ENCODE peak calls at places on chromosomes 3 and 15, in eight cellular contexts. J, D, M, I, F, B, T and Y are unnamed samples.

GRCh38 chr3:178982138-178982537 is 89.5 kb downstream of the ZMAT3 start:
- DNase-seq in F (no peak), J (no peak), T (no peak), B (no peak), M (no peak), D (no peak), I (no peak), Y (no peak)

GRCh38 chr3:50612234-50612972 is 829 bp upstream of the CISH start:
- DNase-seq in M (no peak), T (no peak), F (no peak), B (no peak), I (no peak), J (no peak), D (no peak), Y (no peak)

GRCh38 chr15:35448294-35448693 is 97.7 kb downstream of the DPH6 start:
- DNase-seq in T (no peak), M (no peak), I (no peak), D (no peak), J (no peak), B (no peak), F (no peak), Y (peak; percentile 13)

GRCh38 chr3:52442409-52443267 is 2.3 kb downstream of the SEMA3G start:
- DNase-seq in D (no peak), T (no peak), B (no peak), M (no peak), F (no peak), I (no peak), J (no peak), Y (no peak)

GRCh38 chr3:16289144-16289889 is 24.3 kb downstream of the OXNAD1 start:
- DNase-seq in B (no peak), D (no peak), T (peak; percentile 9), I (no peak), J (no peak), M (no peak), F (no peak), Y (no peak)

GRCh38 chr3:99023590-99024192 is 122.2 kb upstream of the DCBLD2 start:
- DNase-seq in I (peak; percentile 64), T (peak; percentile 39), D (no peak), J (no peak), M (no peak), B (peak; percentile 27), F (no peak), Y (peak; percentile 51)

GRCh38 chr3:106825962-106826605 is 551.2 kb upstream of the CCDC54 start:
- DNase-seq in B (peak; percentile 51), F (no peak), T (peak; percentile 64), I (no peak), D (no peak), J (no peak), M (no peak), Y (no peak)

GRCh38 chr3:11201246-11202024 is 47.1 kb downstream of the HRH1 start:
- DNase-seq in T (no peak), D (no peak), F (no peak), B (no peak), I (no peak), J (no peak), M (no peak), Y (peak; percentile 46)

GRCh38 chr3:32160706-32161105 is 54.3 kb downstream of the GPD1L start:
- DNase-seq in M (no peak), D (no peak), I (no peak), F (no peak), T (no peak), B (no peak), J (no peak), Y (no peak)

GRCh38 chr3:49591615-49592014 is 37.3 kb downstream of the BSN start:
- DNase-seq in B (no peak), J (no peak), T (no peak), M (no peak), D (no peak), F (no peak), I (no peak), Y (no peak)

GRCh38 chr3:46386206-46386605 is 15.5 kb downstream of the CCR5 start:
- DNase-seq in I (no peak), F (no peak), M (no peak), J (no peak), T (peak; percentile 54), D (no peak), B (no peak), Y (peak; percentile 91)

GRCh38 chr3:159629329-159630084 is 359.1 kb upstream of the IL12A start:
- DNase-seq in M (no peak), F (no peak), J (no peak), T (no peak), B (no peak), D (peak; percentile 37), I (no peak), Y (no peak)

GRCh38 chr15:61621146-61621545 is 392.0 kb upstream of the RORA start:
- DNase-seq in J (no peak), F (no peak), B (no peak), I (peak; percentile 1), D (no peak), M (peak; percentile 63), T (no peak), Y (peak; percentile 30)

GRCh38 chr3:166367947-166368533 is 530.8 kb upstream of the BCHE start:
- DNase-seq in B (no peak), I (no peak), M (no peak), T (no peak), J (no peak), D (no peak), F (no peak), Y (no peak)

GRCh38 chr3:73510784-73511183 is 114.0 kb downstream of the PDZRN3 start:
- DNase-seq in D (no peak), B (no peak), F (no peak), T (no peak), J (no peak), I (no peak), M (no peak), Y (no peak)

GRCh38 chr3:130671545-130671944 is 75.1 kb downstream of the PIK3R4 start:
- DNase-seq in M (no peak), B (no peak), F (no peak), D (no peak), J (no peak), I (no peak), T (no peak), Y (peak; percentile 26)

GRCh38 chr15:50562735-50563640 is 16.5 kb upstream of the USP50 start:
- DNase-seq in F (no peak), J (no peak), T (no peak), M (no peak), B (no peak), D (no peak), I (no peak), Y (no peak)

GRCh38 chr3:177554900-177555759 is 357.8 kb upstream of the TBL1XR1 start:
- DNase-seq in D (peak; percentile 54), M (no peak), B (no peak), F (no peak), I (no peak), J (no peak), T (peak; percentile 49), Y (peak; percentile 64)

GRCh38 chr15:74242296-74242929 is 6.3 kb downstream of the CCDC33 start:
- DNase-seq in F (no peak), I (no peak), B (no peak), M (no peak), T (peak; percentile 22), J (no peak), D (peak; percentile 45), Y (no peak)

GRCh38 chr15:90482124-90483011 is 47.4 kb upstream of the CRTC3 start:
- DNase-seq in T (peak; percentile 44), J (no peak), M (no peak), B (peak; percentile 32), I (peak; percentile 60), D (no peak), F (no peak), Y (peak; percentile 45)

GRCh38 chr3:46715507-46716175 is 2.0 kb downstream of the PRSS50 start:
- DNase-seq in I (no peak), B (no peak), D (no peak), T (no peak), J (peak; percentile 63), F (peak; percentile 3), M (no peak), Y (no peak)

GRCh38 chr3:135081451-135082434 is 286.7 kb downstream of the EPHB1 start:
- DNase-seq in B (no peak), F (no peak), I (no peak), M (no peak), J (peak; percentile 29), T (no peak), D (no peak), Y (no peak)
- H3K27ac ChIP-seq in B (no peak overlapping the region), F (no peak overlapping the region), I (no peak overlapping the region), M (no peak overlapping the region), J (no peak overlapping the region), T (no peak overlapping the region), D (no peak overlapping the region), Y (no peak overlapping the region)

GRCh38 chr3:144638009-144638408 is 666.4 kb downstream of the DIPK2A start:
- DNase-seq in M (no peak), F (no peak), I (no peak), T (no peak), B (no peak), J (no peak), D (no peak), Y (no peak)

GRCh38 chr3:144636833-144637232 is 665.2 kb downstream of the DIPK2A start:
- DNase-seq in F (no peak), M (no peak), I (no peak), J (no peak), B (no peak), D (no peak), T (no peak), Y (no peak)
- TF ChIP-seq CTCF in F (peak; percentile 11), M (no peak), I (no peak), J (no peak), B (no peak), D (no peak), T (peak; percentile 23), Y (no peak)

DNA sequence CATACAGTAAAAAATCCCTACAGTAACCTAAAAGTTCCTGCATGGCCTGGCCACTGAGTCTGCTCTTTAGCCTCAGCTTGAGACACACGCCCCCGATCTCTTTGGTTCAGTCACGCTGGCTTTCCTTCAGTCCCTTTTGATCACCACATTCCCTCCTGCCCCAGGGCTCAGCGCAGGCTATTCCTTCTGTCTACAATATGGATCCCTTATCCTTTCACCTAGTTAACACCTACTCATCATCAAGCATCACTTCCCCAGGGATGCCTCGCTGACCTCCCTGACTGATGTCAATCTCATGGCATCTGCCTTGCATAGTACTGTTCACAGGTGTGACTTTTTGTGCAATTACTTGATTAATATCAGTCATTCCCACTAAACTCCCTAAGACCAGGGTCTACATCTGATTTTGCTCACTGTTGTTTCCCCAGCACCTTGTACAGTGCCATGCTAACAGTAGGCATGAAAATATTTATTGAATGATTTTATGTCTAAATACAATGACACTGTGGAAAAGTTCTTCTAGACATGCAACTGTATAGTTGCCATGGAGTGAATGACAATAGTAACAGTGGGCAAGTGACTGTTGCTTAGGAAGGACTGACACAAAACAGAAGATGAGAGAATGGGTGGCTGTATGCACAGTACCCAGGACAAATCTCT is at the start of gene SNTN:
- DNase-seq in M (no peak), T (no peak), I (no peak), F (no peak), B (no peak), J (no peak), D (no peak), Y (no peak)
- H3K27ac ChIP-seq in M (no peak within 1 kb of the TSS), T (no peak within 1 kb of the TSS), I (no peak within 1 kb of the TSS), F (no peak within 1 kb of the TSS), B (no peak within 1 kb of the TSS), J (no peak within 1 kb of the TSS), D (no peak within 1 kb of the TSS), Y (no peak within 1 kb of the TSS)

DNA sequence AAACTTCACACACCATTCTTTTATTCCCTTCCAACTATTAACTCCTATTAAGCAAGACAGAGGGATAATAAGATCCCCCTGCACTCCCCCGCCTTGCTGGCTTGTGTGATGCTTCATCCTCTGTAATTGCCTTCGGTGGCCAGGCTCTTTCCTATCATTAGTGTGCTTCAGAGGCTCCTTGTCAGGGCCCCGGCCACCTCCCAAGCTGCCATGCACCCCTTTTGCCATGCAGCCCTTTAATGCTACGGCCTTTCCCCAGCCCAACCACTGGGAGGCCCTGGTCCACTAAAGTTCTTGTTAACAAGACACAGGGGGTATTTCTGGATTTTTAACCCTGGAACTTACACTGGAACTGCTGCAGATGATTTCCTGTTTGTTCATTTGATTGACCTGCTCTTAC is 175.9 kb upstream of the TOPAZ1 start:
- DNase-seq in T (no peak), M (no peak), F (no peak), I (no peak), B (no peak), J (no peak), D (no peak), Y (no peak)
- TF ChIP-seq CTCF in T (peak; percentile 31), M (no peak), F (no peak), I (no peak), B (no peak), J (no peak), D (no peak), Y (no peak)